ENCODE peak calls at places on chromosomes 5 and 9, in nine cellular contexts. One of them, this sample, is unnamed.

GRCh38 chr5:134592141-134592746 is 40.4 kb downstream of the SAR1B start:
- DNase-seq in fibroblast of lung: no peak
- DNase-seq in NCI-H1694 treated with DMSO at 0.1 percent for 48 hours: no peak
- DNase-seq in pancreas: no peak
- DNase-seq in NCI-H510A treated with DMSO at 0.1 percent for 48 hours: peak
- DNase-seq in NCI-H748 treated with DMSO at 0.1 percent for 48 hours: no peak
- DNase-seq in stimulated activated CD8-positive, alpha-beta memory T cell treated with anti-CD3 and anti-CD28 coated beads, Interleukin-12 subunit alpha, Interleukin-12 subunit beta, amount 100 ng/mL, for 1 hour: no peak
- DNase-seq in frontal cortex: no peak
- DNase-seq in Jurkat, Clone E6-1: no peak
- DNase-seq in this sample: no peak

GRCh38 chr9:42388146-42388690 is 204.8 kb downstream of the SPATA31A6 start:
- DNase-seq in fibroblast of lung: no peak
- DNase-seq in NCI-H1694 treated with DMSO at 0.1 percent for 48 hours: no peak
- DNase-seq in pancreas: no peak
- DNase-seq in NCI-H510A treated with DMSO at 0.1 percent for 48 hours: no peak
- DNase-seq in NCI-H748 treated with DMSO at 0.1 percent for 48 hours: no peak
- DNase-seq in stimulated activated CD8-positive, alpha-beta memory T cell treated with anti-CD3 and anti-CD28 coated beads, Interleukin-12 subunit alpha, Interleukin-12 subunit beta, amount 100 ng/mL, for 1 hour: no peak
- DNase-seq in frontal cortex: peak
- DNase-seq in Jurkat, Clone E6-1: no peak
- DNase-seq in this sample: no peak

GRCh38 chr5:37738057-37738691 is 101.7 kb downstream of the GDNF start:
- DNase-seq in fibroblast of lung: peak
- DNase-seq in NCI-H1694 treated with DMSO at 0.1 percent for 48 hours: peak
- DNase-seq in pancreas: no peak
- DNase-seq in NCI-H510A treated with DMSO at 0.1 percent for 48 hours: peak
- DNase-seq in NCI-H748 treated with DMSO at 0.1 percent for 48 hours: no peak
- DNase-seq in stimulated activated CD8-positive, alpha-beta memory T cell treated with anti-CD3 and anti-CD28 coated beads, Interleukin-12 subunit alpha, Interleukin-12 subunit beta, amount 100 ng/mL, for 1 hour: no peak
- DNase-seq in frontal cortex: no peak
- DNase-seq in Jurkat, Clone E6-1: peak
- DNase-seq in this sample: peak

GRCh38 chr5:20276061-20276958 is 288.3 kb upstream of the CDH18 start:
- DNase-seq in fibroblast of lung: peak
- DNase-seq in NCI-H1694 treated with DMSO at 0.1 percent for 48 hours: no peak
- DNase-seq in pancreas: no peak
- DNase-seq in NCI-H510A treated with DMSO at 0.1 percent for 48 hours: no peak
- DNase-seq in NCI-H748 treated with DMSO at 0.1 percent for 48 hours: no peak
- DNase-seq in stimulated activated CD8-positive, alpha-beta memory T cell treated with anti-CD3 and anti-CD28 coated beads, Interleukin-12 subunit alpha, Interleukin-12 subunit beta, amount 100 ng/mL, for 1 hour: no peak
- DNase-seq in frontal cortex: no peak
- DNase-seq in Jurkat, Clone E6-1: no peak
- DNase-seq in this sample: peak

GRCh38 chr5:150778517-150779396 is at the start of gene SMIM3:
- DNase-seq in fibroblast of lung: peak
- DNase-seq in NCI-H1694 treated with DMSO at 0.1 percent for 48 hours: peak
- DNase-seq in pancreas: peak
- DNase-seq in NCI-H510A treated with DMSO at 0.1 percent for 48 hours: peak
- DNase-seq in NCI-H748 treated with DMSO at 0.1 percent for 48 hours: peak
- DNase-seq in stimulated activated CD8-positive, alpha-beta memory T cell treated with anti-CD3 and anti-CD28 coated beads, Interleukin-12 subunit alpha, Interleukin-12 subunit beta, amount 100 ng/mL, for 1 hour: no peak
- DNase-seq in frontal cortex: peak
- DNase-seq in Jurkat, Clone E6-1: no peak
- DNase-seq in this sample: no peak

GRCh38 chr9:107848598-107848997 is 359.0 kb upstream of the KLF4 start:
- DNase-seq in fibroblast of lung: peak
- DNase-seq in NCI-H1694 treated with DMSO at 0.1 percent for 48 hours: no peak
- DNase-seq in pancreas: no peak
- DNase-seq in NCI-H510A treated with DMSO at 0.1 percent for 48 hours: no peak
- DNase-seq in NCI-H748 treated with DMSO at 0.1 percent for 48 hours: no peak
- DNase-seq in stimulated activated CD8-positive, alpha-beta memory T cell treated with anti-CD3 and anti-CD28 coated beads, Interleukin-12 subunit alpha, Interleukin-12 subunit beta, amount 100 ng/mL, for 1 hour: no peak
- DNase-seq in frontal cortex: no peak
- DNase-seq in Jurkat, Clone E6-1: no peak
- DNase-seq in this sample: peak

GRCh38 chr5:126540631-126541030 is 54.4 kb downstream of the ALDH7A1 start:
- DNase-seq in fibroblast of lung: no peak
- DNase-seq in NCI-H1694 treated with DMSO at 0.1 percent for 48 hours: no peak
- DNase-seq in pancreas: no peak
- DNase-seq in NCI-H510A treated with DMSO at 0.1 percent for 48 hours: no peak
- DNase-seq in NCI-H748 treated with DMSO at 0.1 percent for 48 hours: no peak
- DNase-seq in stimulated activated CD8-positive, alpha-beta memory T cell treated with anti-CD3 and anti-CD28 coated beads, Interleukin-12 subunit alpha, Interleukin-12 subunit beta, amount 100 ng/mL, for 1 hour: no peak
- DNase-seq in frontal cortex: no peak
- DNase-seq in Jurkat, Clone E6-1: no peak
- DNase-seq in this sample: no peak

GRCh38 chr9:88660611-88661010 is 125.6 kb downstream of the NXNL2 start:
- DNase-seq in fibroblast of lung: peak
- DNase-seq in NCI-H1694 treated with DMSO at 0.1 percent for 48 hours: no peak
- DNase-seq in pancreas: no peak
- DNase-seq in NCI-H510A treated with DMSO at 0.1 percent for 48 hours: no peak
- DNase-seq in NCI-H748 treated with DMSO at 0.1 percent for 48 hours: no peak
- DNase-seq in stimulated activated CD8-positive, alpha-beta memory T cell treated with anti-CD3 and anti-CD28 coated beads, Interleukin-12 subunit alpha, Interleukin-12 subunit beta, amount 100 ng/mL, for 1 hour: no peak
- DNase-seq in frontal cortex: no peak
- DNase-seq in Jurkat, Clone E6-1: peak
- DNase-seq in this sample: no peak

GRCh38 chr9:110626109-110626829 is 42.3 kb upstream of the MUSK start:
- DNase-seq in fibroblast of lung: peak
- DNase-seq in NCI-H1694 treated with DMSO at 0.1 percent for 48 hours: no peak
- DNase-seq in pancreas: no peak
- DNase-seq in NCI-H510A treated with DMSO at 0.1 percent for 48 hours: no peak
- DNase-seq in NCI-H748 treated with DMSO at 0.1 percent for 48 hours: no peak
- DNase-seq in stimulated activated CD8-positive, alpha-beta memory T cell treated with anti-CD3 and anti-CD28 coated beads, Interleukin-12 subunit alpha, Interleukin-12 subunit beta, amount 100 ng/mL, for 1 hour: no peak
- DNase-seq in frontal cortex: no peak
- DNase-seq in Jurkat, Clone E6-1: no peak
- DNase-seq in this sample: peak

GRCh38 chr5:59773286-59773685 is 120.2 kb downstream of the PDE4D start:
- DNase-seq in fibroblast of lung: no peak
- DNase-seq in NCI-H1694 treated with DMSO at 0.1 percent for 48 hours: no peak
- DNase-seq in pancreas: no peak
- DNase-seq in NCI-H510A treated with DMSO at 0.1 percent for 48 hours: no peak
- DNase-seq in NCI-H748 treated with DMSO at 0.1 percent for 48 hours: no peak
- DNase-seq in stimulated activated CD8-positive, alpha-beta memory T cell treated with anti-CD3 and anti-CD28 coated beads, Interleukin-12 subunit alpha, Interleukin-12 subunit beta, amount 100 ng/mL, for 1 hour: no peak
- DNase-seq in frontal cortex: no peak
- DNase-seq in Jurkat, Clone E6-1: no peak
- DNase-seq in this sample: no peak

This sample was measured in fibroblast of the conjunctiva.